ENCODE peak calls at places on chromosomes 3 and 15, in four cellular contexts. X is GM12891, C is K562, P is GM12878. B is an unnamed sample.

GRCh38 chr3:74891312-74891711 is 276.9 kb upstream of the CNTN3 start:
- DNase-seq in X (no peak), C (no peak), P (no peak), B (no peak)

GRCh38 chr15:74826372-74826819 is at the start of gene CPLX3:
- DNase-seq in X (no peak), C (peak; percentile 87), P (no peak), B (no peak)

GRCh38 chr3:118802325-118803095 is 232.1 kb downstream of the IGSF11 start:
- DNase-seq in X (no peak), C (no peak), P (no peak), B (no peak)

GRCh38 chr15:59741274-59741906 is 52.3 kb upstream of the BNIP2 start:
- DNase-seq in X (no peak), C (no peak), P (no peak), B (no peak)

GRCh38 chr3:11201246-11202024 is 47.1 kb downstream of the HRH1 start:
- DNase-seq in X (no peak), C (no peak), P (no peak), B (peak; percentile 22)

GRCh38 chr3:142863965-142864924 is 24.6 kb downstream of the PCOLCE2 start:
- DNase-seq in X (no peak), C (no peak), P (no peak), B (no peak)

GRCh38 chr3:141081141-141081795 is 30.1 kb downstream of the SPSB4 start:
- DNase-seq in X (no peak), C (no peak), P (no peak), B (no peak)

GRCh38 chr3:81581966-81582599 is 179.4 kb downstream of the GBE1 start:
- DNase-seq in X (no peak), C (peak; percentile 4), P (peak; percentile 4), B (peak; percentile 32)

GRCh38 chr3:132535575-132536441 is 61.3 kb upstream of the ACKR4 start:
- DNase-seq in X (no peak), C (peak; percentile 50), P (peak; percentile 8), B (peak; percentile 36)

GRCh38 chr3:17233398-17233800 is 348.6 kb downstream of the PLCL2 start:
- DNase-seq in X (no peak), C (peak; percentile 50), P (peak; percentile 51), B (peak; percentile 24)

GRCh38 chr15:45023659-45024320 is 795 bp downstream of the SORD start:
- DNase-seq in X (no peak), C (no peak), P (no peak), B (no peak)

GRCh38 chr3:176490357-176490756 is 706.9 kb downstream of the TBL1XR1 start:
- DNase-seq in X (no peak), C (no peak), P (no peak), B (no peak)

GRCh38 chr15:57685719-57686118 is 20.8 kb upstream of the POLR2M start:
- DNase-seq in X (no peak), C (no peak), P (no peak), B (no peak)

GRCh38 chr15:58641660-58642059 is 107.8 kb downstream of the ADAM10 start:
- DNase-seq in X (no peak), C (no peak), P (no peak), B (no peak)

GRCh38 chr3:56677286-56677685 is 5.8 kb downstream of the TASOR start:
- DNase-seq in X (no peak), C (no peak), P (no peak), B (no peak)

GRCh38 chr3:172635588-172635987 is 75.3 kb downstream of the NCEH1 start:
- DNase-seq in X (peak; percentile 10), C (no peak), P (peak; percentile 43), B (no peak)

GRCh38 chr3:132290833-132291232 is 26.4 kb upstream of the ACP3 start:
- DNase-seq in X (no peak), C (no peak), P (no peak), B (peak; percentile 92)

GRCh38 chr3:112979244-112979832 is 4.4 kb upstream of the CD200R1 start:
- DNase-seq in X (no peak), C (peak; percentile 7), P (no peak), B (peak; percentile 20)

GRCh38 chr3:8443829-8444791 is 57.5 kb upstream of the LMCD1 start:
- DNase-seq in X (no peak), C (no peak), P (no peak), B (no peak)

GRCh38 chr3:64011685-64012084 is 11.6 kb downstream of the PSMD6 start:
- DNase-seq in X (no peak), C (no peak), P (no peak), B (no peak)

GRCh38 chr15:59338414-59338813 is 34.3 kb downstream of the MYO1E start:
- DNase-seq in X (no peak), C (no peak), P (no peak), B (no peak)

GRCh38 chr3:156892701-156893100 is 66.5 kb downstream of the LEKR1 start:
- DNase-seq in X (no peak), C (no peak), P (no peak), B (no peak)

GRCh38 chr3:175184392-175184791 is 325.3 kb downstream of the NAALADL2 start:
- DNase-seq in X (no peak), C (no peak), P (no peak), B (no peak)

DNA sequence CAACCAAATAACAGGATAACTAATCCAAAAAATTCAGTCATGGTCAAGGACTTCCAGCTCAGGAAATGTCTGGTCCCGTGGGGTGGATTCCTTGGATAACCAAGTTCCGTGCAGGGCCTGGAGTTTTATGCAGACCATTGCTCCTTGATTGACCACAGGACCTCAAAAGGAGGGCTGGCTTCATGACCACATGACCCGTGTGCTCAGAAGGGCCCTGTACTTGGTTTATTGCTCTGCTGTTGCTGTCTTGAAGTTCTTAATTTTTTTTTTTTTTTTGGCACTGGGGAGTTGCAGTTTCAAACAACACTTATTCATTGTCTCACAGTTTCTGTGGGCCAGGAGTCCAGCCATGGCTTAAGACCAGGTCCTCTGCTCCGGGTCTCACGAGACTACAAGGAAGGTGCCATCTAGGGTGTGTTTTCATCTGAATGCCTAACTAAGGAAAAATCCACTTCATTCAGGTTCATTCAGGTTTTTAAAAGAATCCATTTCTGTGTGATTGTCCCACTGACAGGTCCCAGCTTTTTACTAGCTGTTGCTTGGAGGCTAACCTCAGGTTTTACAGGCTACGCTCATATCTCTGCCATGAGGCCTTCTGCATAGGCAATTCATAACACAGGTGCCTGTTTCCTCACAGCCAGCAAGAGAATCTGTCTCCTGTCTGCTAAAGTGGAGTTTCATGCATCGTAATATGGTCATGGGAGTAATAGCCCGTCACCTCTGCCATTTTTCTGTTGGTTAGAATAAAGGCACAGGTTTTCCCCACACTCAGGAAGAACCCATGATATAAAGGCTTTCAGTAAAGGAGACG is 65.3 kb downstream of the FLNB start:
- DNase-seq in X (no peak), C (no peak), P (no peak), B (no peak)
- TF ChIP-seq SPI1 in X (no peak), C (no peak), P (no peak), B (no peak)

GRCh38 chr3:43224405-43225073 is 61.8 kb upstream of the SNRK start:
- DNase-seq in X (no peak), C (no peak), P (no peak), B (no peak)
- TF ChIP-seq SPI1 in X (no peak), C (no peak), P (no peak), B (no peak)

DNA sequence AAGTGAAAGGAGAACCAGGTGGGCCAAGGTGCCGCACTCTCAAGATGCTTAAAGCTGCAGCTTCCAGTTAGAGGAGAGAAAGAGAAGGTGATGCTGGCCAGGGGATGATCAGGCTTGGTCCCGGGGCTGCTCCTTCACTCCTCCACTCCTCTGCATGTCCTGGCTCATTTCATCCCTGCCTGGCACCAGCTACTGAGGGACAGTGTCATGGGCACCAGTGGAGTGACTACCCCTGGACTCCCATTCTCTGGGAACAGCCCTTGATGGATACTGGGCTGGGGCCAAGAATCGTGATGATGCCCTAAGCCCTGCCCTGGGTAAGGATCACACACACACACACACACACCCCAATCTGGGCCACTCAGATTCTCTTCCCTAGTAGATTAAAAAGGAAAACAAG is 243.7 kb downstream of the UACA start:
- DNase-seq in X (no peak), C (no peak), P (no peak), B (no peak)
- TF ChIP-seq SPI1 in X (no peak), C (no peak), P (no peak), B (no peak)

GRCh38 chr15:96272427-96272826 is 58.1 kb upstream of the NR2F2 start:
- DNase-seq in X (no peak), C (no peak), P (no peak), B (no peak)

GRCh38 chr15:96267463-96267862 is 63.0 kb upstream of the NR2F2 start:
- DNase-seq in X (no peak), C (no peak), P (no peak), B (no peak)

GRCh38 chr15:96273317-96274086 is 57.0 kb upstream of the NR2F2 start:
- DNase-seq in X (no peak), C (peak; percentile 93), P (peak; percentile 25), B (no peak)

GRCh38 chr15:96268421-96269204 is 61.9 kb upstream of the NR2F2 start:
- DNase-seq in X (no peak), C (no peak), P (no peak), B (no peak)

DNA sequence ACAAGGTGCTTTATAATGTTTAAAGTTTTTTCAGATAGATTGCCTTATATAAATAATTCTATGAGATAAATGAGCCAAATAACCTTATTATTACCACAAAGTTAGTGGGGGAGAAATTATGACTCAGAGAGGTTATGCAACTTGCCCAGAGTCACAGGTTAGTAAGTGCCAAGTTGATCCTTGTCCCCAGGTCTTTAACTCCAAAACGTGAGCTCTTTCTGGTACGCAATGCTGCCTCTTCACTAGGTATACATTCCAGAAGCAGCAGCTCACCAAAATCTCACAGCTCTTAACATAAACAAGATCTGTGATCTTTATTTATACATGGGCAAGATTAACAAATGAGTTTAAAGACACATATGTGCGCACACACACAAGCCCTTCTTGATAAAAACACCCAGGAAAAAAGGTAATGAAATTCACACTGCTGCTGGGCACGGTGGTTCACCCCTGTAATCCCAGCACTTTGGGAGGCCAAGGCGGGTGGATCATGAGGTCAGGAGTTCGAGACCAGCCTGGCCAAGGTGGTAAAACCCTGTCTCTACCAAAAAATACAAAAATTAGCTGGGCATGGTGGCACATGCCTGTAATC is 59.8 kb upstream of the NR2F2 start:
- DNase-seq in X (no peak), C (no peak), P (no peak), B (no peak)
- TF ChIP-seq SPI1 in X (no peak), C (no peak), P (no peak), B (no peak)

GRCh38 chr3:120683213-120683612 is 1.2 kb upstream of the HGD start:
- DNase-seq in X (no peak), C (no peak), P (no peak), B (no peak)
- TF ChIP-seq SPI1 in X (no peak), C (no peak), P (no peak), B (no peak)

DNA sequence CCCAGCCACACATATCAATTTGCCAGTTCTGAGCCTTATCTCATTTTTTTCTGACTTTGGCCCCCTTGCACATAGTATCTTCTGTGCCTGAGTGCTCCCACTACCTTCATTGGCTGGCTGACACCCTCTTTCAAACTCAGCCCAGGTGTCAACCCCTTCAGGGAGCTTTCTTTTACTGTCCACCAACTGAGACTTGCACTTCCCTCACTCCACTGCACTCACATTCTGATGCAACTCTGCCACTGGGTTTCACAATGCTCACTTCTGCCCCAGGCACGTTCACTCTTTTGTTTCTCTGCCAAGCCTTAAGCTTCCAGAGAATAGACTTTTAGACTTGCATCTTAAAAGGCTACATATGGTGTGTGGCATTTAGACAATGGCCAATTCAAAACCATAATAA is 101.5 kb upstream of the CBLB start:
- DNase-seq in X (no peak), C (no peak), P (no peak), B (peak; percentile 77)
- TF ChIP-seq SPI1 in X (no peak), C (no peak), P (no peak), B (peak; percentile 72)

B was measured in HL-60.